ENCODE peak calls at places on chromosomes 6 and 20, in seven cellular contexts. N is NCI-H187, Y is NB4, A is stomach, J is BJ, E is Right ventricle myocardium superior, B is midbrain. T is an unnamed sample.

GRCh38 chr6:81863123-81863522 is 110.6 kb upstream of the TENT5A start:
- DNase-seq in N (no peak), Y (no peak), A (no peak), J (no peak), E (no peak), B (no peak), T (no peak)

GRCh38 chr6:45645302-45645701 is 267.6 kb upstream of the SUPT3H start:
- DNase-seq in N (no peak), Y (no peak), A (no peak), J (no peak), E (no peak), B (no peak), T (no peak)

GRCh38 chr6:158174514-158174913 is 6.4 kb downstream of the GTF2H5 start:
- DNase-seq in N (no peak), Y (no peak), A (no peak), J (peak; percentile 83), E (no peak), B (no peak), T (peak; percentile 99)

GRCh38 chr20:13059398-13060136 is 50.8 kb downstream of the SPTLC3 start:
- DNase-seq in N (no peak), Y (no peak), A (no peak), J (no peak), E (no peak), B (no peak), T (no peak)

GRCh38 chr6:44041461-44042260 is 85.6 kb downstream of the MRPL14 start:
- DNase-seq in N (no peak), Y (peak; percentile 78), A (no peak), J (peak; percentile 94), E (peak; percentile 20), B (no peak), T (peak; percentile 97)

GRCh38 chr6:11381801-11382513 is 149.5 kb upstream of the NEDD9 start:
- DNase-seq in N (no peak), Y (peak; percentile 20), A (peak; percentile 43), J (no peak), E (peak; percentile 50), B (no peak), T (no peak)

GRCh38 chr6:85797993-85798392 is 155.3 kb upstream of the SYNCRIP start:
- DNase-seq in N (no peak), Y (no peak), A (no peak), J (no peak), E (peak; percentile 42), B (no peak), T (no peak)

GRCh38 chr20:63682384-63683139 is 13.9 kb upstream of the TNFRSF6B start:
- DNase-seq in N (no peak), Y (peak; percentile 72), A (peak; percentile 68), J (peak; percentile 92), E (peak; percentile 77), B (no peak), T (peak; percentile 97)

GRCh38 chr6:30360139-30360538 is 15.2 kb downstream of the RPP21 start:
- DNase-seq in N (no peak), Y (no peak), A (no peak), J (no peak), E (no peak), B (no peak), T (no peak)

GRCh38 chr6:113396644-113397201 is 460.4 kb upstream of the MARCKS start:
- DNase-seq in N (no peak), Y (no peak), A (peak; percentile 31), J (no peak), E (no peak), B (no peak), T (no peak)

GRCh38 chr20:43716123-43716522 is 10.7 kb downstream of the GTSF1L start:
- DNase-seq in N (no peak), Y (no peak), A (no peak), J (no peak), E (peak; percentile 14), B (no peak), T (no peak)

GRCh38 chr6:133169901-133170300 is 71.3 kb upstream of the EYA4 start:
- DNase-seq in N (no peak), Y (no peak), A (no peak), J (no peak), E (no peak), B (no peak), T (no peak)

T was measured in AG10803.